ENCODE peak calls at places on chromosomes 16 and 17, in six cellular contexts. S is germinal center; U is nephron progenitor cell; D is IMR-90; O is stimulated activated effector memory CD8-positive, alpha-beta T cell treated with anti-CD3 and anti-CD28 coated beads, Interleukin-12 subunit alpha, Interleukin-12 subunit beta, amount 100 ng/mL, for 72 hours; Z is NCI-H345. F is an unnamed sample.

GRCh38 chr16:70800306-70800705 is 652 bp downstream of the VAC14 start:
- DNase-seq in O (no peak), Z (no peak), D (no peak), U (no peak), S (no peak), F (no peak)

GRCh38 chr17:74972107-74972972 is at the start of gene HID1:
- DNase-seq in Z (peak), D (no peak), O (peak), S (peak), U (peak), F (peak)

GRCh38 chr17:7313028-7313889 is 1.9 kb downstream of the GPS2 start:
- DNase-seq in D (peak), O (no peak), Z (no peak), U (no peak), S (no peak), F (no peak)

GRCh38 chr16:27847030-27847550 is 216.4 kb downstream of the GSG1L start:
- DNase-seq in Z (no peak), D (no peak), O (no peak), S (no peak), U (no peak), F (no peak)

GRCh38 chr16:1309888-1310831 is 724 bp downstream of the UBE2I start:
- DNase-seq in O (no peak), D (peak), Z (no peak), U (no peak), S (peak), F (peak)

GRCh38 chr17:7916799-7917198 is 710 bp upstream of the RNF227 start:
- DNase-seq in D (peak), S (no peak), Z (no peak), U (no peak), O (no peak), F (no peak)

GRCh38 chr16:49932943-49933342 is 77.0 kb upstream of the ZNF423 start:
- DNase-seq in S (no peak), O (no peak), Z (no peak), D (peak), U (no peak), F (no peak)

GRCh38 chr16:54006693-54007092 is 279.9 kb downstream of the IRX3 start:
- DNase-seq in S (no peak), Z (no peak), D (peak), O (no peak), U (no peak), F (no peak)

GRCh38 chr16:8893426-8893825 is 11.3 kb downstream of the LITAFD start:
- DNase-seq in D (no peak), O (no peak), S (no peak), U (no peak), Z (no peak), F (no peak)

GRCh38 chr16:30535106-30535776 is 583 bp upstream of the ZNF747 start:
- DNase-seq in O (no peak), U (no peak), D (no peak), S (no peak), Z (no peak), F (peak)

GRCh38 chr16:70544548-70544947 is 20.9 kb downstream of the SF3B3 start:
- DNase-seq in O (no peak), S (no peak), Z (no peak), D (no peak), U (no peak), F (no peak)